ENCODE peak calls at places on chromosomes 6 and 20, in four cellular contexts. T is keratinocyte, H is NT2/D1, A is IMR-90. W is an unnamed sample.

GRCh38 chr20:21522479-21523397 is 8.9 kb upstream of the NKX2-2 start:
- DNase-seq in T (no peak), H (no peak), A (no peak), W (no peak)

GRCh38 chr6:52010145-52010544 is 77.3 kb downstream of the PKHD1 start:
- DNase-seq in T (no peak), H (no peak), A (no peak), W (no peak)

GRCh38 chr6:17483391-17484016 is 90.1 kb downstream of the CAP2 start:
- DNase-seq in T (no peak), H (no peak), A (no peak), W (no peak)

GRCh38 chr6:47135772-47136171 is 93.6 kb upstream of the ADGRF1 start:
- DNase-seq in T (peak; percentile 81), H (no peak), A (peak; percentile 93), W (no peak)

GRCh38 chr20:23200413-23200812 is 114.3 kb upstream of the CD93 start:
- DNase-seq in T (no peak), H (no peak), A (no peak), W (no peak)

GRCh38 chr6:32622545-32623401 is 14.4 kb upstream of the HLA-DQA1 start:
- DNase-seq in T (no peak), H (no peak), A (peak; percentile 28), W (no peak)

GRCh38 chr20:20665200-20665599 is 47.2 kb downstream of the RALGAPA2 start:
- DNase-seq in T (no peak), H (no peak), A (no peak), W (no peak)

GRCh38 chr6:38033442-38033982 is 214.0 kb downstream of the ZFAND3 start:
- DNase-seq in T (no peak), H (no peak), A (no peak), W (no peak)

GRCh38 chr20:58850693-58851174 is at the start of gene GNAS-AS1:
- DNase-seq in T (no peak), H (peak; percentile 91), A (peak; percentile 87), W (no peak)

GRCh38 chr6:83057705-83058321 is 7.8 kb downstream of the UBE3D start:
- DNase-seq in T (no peak), H (no peak), A (peak; percentile 55), W (peak; percentile 63)

GRCh38 chr6:753486-753885 is 60.5 kb upstream of the EXOC2 start:
- DNase-seq in T (no peak), H (no peak), A (no peak), W (no peak)

GRCh38 chr20:23361108-23361650 is 803 bp upstream of the GZF1 start:
- DNase-seq in T (no peak), H (no peak), A (peak; percentile 24), W (no peak)

GRCh38 chr6:138012682-138013081 is 94.5 kb downstream of the PERP start:
- DNase-seq in T (no peak), H (no peak), A (no peak), W (no peak)

GRCh38 chr6:89479902-89480301 is 47.0 kb downstream of the ANKRD6 start:
- DNase-seq in T (no peak), H (no peak), A (no peak), W (no peak)

GRCh38 chr20:34579191-34579661 is 20.7 kb downstream of the MAP1LC3A start:
- DNase-seq in T (peak; percentile 88), H (no peak), A (peak; percentile 82), W (no peak)

GRCh38 chr6:128580224-128581110 is 60.1 kb upstream of the PTPRK start:
- DNase-seq in T (no peak), H (no peak), A (no peak), W (peak; percentile 68)

GRCh38 chr6:84575264-84575663 is 189.1 kb downstream of the TBX18 start:
- DNase-seq in T (no peak), H (no peak), A (no peak), W (no peak)

GRCh38 chr20:6269163-6269873 is 146.5 kb upstream of the FERMT1 start:
- DNase-seq in T (no peak), H (no peak), A (no peak), W (no peak)

GRCh38 chr6:87482382-87482781 is 9.6 kb downstream of the SLC35A1 start:
- DNase-seq in T (no peak), H (no peak), A (no peak), W (no peak)

DNA sequence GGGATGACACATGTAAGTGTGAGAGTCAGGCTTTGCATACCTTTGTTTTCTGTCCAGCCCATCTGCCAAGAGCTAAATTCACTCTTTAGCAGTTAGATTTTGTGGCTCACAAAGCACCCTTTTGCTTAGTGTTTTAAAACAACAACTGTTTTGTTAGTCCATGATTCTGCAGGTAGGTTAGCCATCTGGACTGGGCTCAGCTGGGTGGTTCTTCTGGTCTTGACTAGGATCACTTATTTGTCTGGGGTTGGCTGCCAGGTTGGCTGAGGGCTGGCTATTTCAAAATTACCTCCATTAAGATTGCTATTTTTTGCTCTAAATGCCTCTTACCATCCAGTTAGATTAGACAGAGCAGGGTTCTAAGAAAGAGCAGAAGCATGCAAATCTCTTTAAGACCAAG is 489.3 kb downstream of the BTBD3 start:
- DNase-seq in T (no peak), H (no peak), A (no peak), W (no peak)
- H3K9me3 ChIP-seq in T (peaks cover 7% of the 10 kb centered on the region), H (peaks cover 27% of the 10 kb centered on the region), A (peaks cover 13% of the 10 kb centered on the region), W (no peaks in the 10 kb centered on the region)

DNA sequence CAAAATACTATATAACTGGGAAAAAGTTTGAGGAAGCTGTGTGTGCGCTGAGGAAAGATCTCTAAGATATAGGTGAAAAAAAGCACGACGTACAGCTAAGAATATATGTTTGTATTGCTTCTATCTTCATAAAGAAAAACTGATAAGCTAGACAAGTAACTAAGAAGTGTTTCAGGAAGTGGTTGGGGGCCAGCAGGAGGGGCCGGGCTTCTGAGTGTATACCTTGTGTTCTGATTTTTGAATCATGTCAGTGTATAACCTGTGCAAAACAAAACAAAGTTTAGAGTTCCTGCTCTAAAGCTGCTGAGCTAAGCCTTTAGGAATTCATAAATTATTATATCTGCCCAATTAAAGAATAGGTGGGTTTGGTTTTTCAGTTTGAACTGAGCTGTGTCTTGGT is 7.9 kb upstream of the OSER1 start:
- DNase-seq in T (no peak), H (no peak), A (no peak), W (no peak)
- H3K4me1 ChIP-seq in T (peaks cover 10% of the 10 kb centered on the region), H (peaks cover 3% of the 10 kb centered on the region), A (no peaks in the 10 kb centered on the region), W (no peaks in the 10 kb centered on the region)

DNA sequence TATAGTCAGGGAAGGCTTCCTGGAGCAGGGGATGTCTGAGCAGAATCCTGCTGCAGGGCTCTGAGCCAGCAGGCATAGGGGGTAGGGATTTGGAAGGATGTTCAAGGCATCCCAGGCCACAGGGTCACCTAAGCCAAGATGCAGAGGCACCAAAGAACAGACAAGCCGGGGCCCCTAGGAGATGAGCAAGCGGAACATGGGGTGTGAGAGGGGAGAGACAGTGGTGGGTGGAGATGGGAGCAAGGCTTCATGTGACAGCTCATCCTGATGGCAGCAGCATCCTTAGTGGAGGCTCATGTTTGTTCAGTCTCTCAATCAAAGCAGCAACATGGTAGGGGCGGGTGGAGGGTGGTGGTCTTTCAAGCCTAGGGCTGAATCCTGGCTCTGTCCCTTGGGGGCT is 29.8 kb upstream of the TCP11 start:
- DNase-seq in T (no peak), H (no peak), A (no peak), W (no peak)
- H3K4me3 ChIP-seq in T (no peak overlapping the region), H (no peak overlapping the region), A (no peak overlapping the region), W (no peak overlapping the region)

GRCh38 chr6:9634776-9635175 is 780.1 kb downstream of the TFAP2A start:
- DNase-seq in T (no peak), H (no peak), A (no peak), W (peak; percentile 14)
- H3K9me3 ChIP-seq in T (no peaks in the 10 kb centered on the region), H (peaks cover 12% of the 10 kb centered on the region), A (peaks cover 4% of the 10 kb centered on the region), W (no peaks in the 10 kb centered on the region)

GRCh38 chr20:38725458-38725958 is 1.2 kb downstream of the SLC32A1 start:
- DNase-seq in T (no peak), H (no peak), A (no peak), W (no peak)
- H3K4me1 ChIP-seq in T (peaks cover 6% of the 10 kb centered on the region), H (peaks cover 41% of the 10 kb centered on the region), A (no peaks in the 10 kb centered on the region), W (no peaks in the 10 kb centered on the region)

DNA sequence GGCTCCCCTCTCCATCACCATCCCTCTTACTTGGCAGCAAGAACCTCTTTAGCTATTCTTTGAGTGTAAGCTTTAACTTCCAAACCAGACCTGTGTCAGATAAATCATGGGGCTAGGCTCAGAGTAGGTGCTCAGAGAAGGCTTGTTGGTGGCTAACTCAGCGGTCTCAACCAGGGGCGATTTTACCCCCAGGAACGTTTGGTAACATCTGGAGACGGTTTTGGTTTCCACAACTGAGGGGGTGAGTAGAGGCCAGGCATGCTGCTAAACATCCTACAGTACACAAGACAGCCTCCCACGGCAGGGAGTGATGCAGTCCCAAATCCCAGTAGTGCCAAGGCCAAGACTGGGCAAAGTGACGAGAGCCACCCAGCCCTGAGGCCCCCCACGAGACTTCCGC is 59.1 kb downstream of the RAB44 start:
- DNase-seq in T (no peak), H (no peak), A (no peak), W (no peak)
- H3K4me3 ChIP-seq in T (no peak overlapping the region), H (no peak overlapping the region), A (no peak overlapping the region), W (no peak overlapping the region)

GRCh38 chr6:130274007-130274406 is 51.3 kb upstream of the SAMD3 start:
- DNase-seq in T (no peak), H (no peak), A (no peak), W (no peak)
- H3K9me3 ChIP-seq in T (peaks cover 6% of the 10 kb centered on the region), H (peaks cover 41% of the 10 kb centered on the region), A (peaks cover 14% of the 10 kb centered on the region), W (no peaks in the 10 kb centered on the region)

GRCh38 chr6:159104931-159105330 is 60.1 kb upstream of the TAGAP start:
- DNase-seq in T (peak; percentile 70), H (no peak), A (no peak), W (no peak)

GRCh38 chr6:159102373-159103160 is 57.8 kb upstream of the TAGAP start:
- DNase-seq in T (no peak), H (no peak), A (no peak), W (no peak)

GRCh38 chr6:159105716-159106115 is 60.9 kb upstream of the TAGAP start:
- DNase-seq in T (no peak), H (no peak), A (no peak), W (no peak)

GRCh38 chr6:159103396-159104162 is 58.8 kb upstream of the TAGAP start:
- DNase-seq in T (no peak), H (no peak), A (no peak), W (no peak)

DNA sequence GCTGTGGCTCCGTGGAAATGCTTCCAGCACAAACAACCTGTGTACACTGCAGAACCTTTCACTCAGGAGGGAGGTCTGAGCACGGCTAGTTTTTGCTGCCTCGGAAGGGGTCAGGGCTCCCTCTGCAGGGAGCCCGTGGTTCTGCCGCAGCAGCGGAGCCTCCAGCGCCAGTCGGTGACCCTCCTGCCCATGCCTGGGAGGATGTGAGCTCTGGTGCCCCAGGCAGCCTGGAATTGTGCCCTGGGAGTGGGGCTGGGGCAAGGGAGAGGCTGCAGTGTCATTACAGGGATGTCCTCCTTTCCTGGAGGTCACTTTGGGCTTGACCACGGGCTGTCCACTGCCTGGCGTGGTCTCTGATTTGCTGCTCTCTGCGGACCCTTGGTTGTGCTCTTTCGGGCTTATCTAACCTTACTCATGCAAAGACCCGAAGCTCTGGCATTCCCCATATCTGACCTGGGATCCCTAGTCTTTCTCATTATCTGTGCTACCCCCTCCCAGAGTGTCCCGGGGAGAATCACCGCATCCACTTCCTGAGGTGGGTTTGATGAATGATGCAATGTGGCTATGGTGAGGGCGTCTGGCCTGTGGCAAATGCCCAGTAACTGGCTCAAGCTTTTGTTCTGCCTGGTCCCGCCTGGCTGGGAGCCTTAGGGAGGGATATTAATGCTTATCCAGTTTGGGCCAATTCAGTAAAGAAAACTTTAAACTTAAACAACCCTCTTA is 59.5 kb upstream of the TAGAP start:
- DNase-seq in T (no peak), H (peak; percentile 23), A (peak; percentile 45), W (peak; percentile 55)
- H3K4me1 ChIP-seq in T (peaks cover 30% of the 10 kb centered on the region), H (no peaks in the 10 kb centered on the region), A (no peaks in the 10 kb centered on the region), W (peaks cover 4% of the 10 kb centered on the region)

GRCh38 chr6:30882764-30883475 is 1.4 kb upstream of the DDR1 start:
- DNase-seq in T (peak; percentile 85), H (no peak), A (no peak), W (peak; percentile 35)
- H3K4me3 ChIP-seq in T (peak overlapping the region; percentile 87), H (peak overlapping the region; percentile 55), A (no peak overlapping the region), W (no peak overlapping the region)